ENCODE peak calls at places on chromosomes 12 and 14, in six cellular contexts. V, J, Q, D, N and T are unnamed samples.

GRCh38 chr14:99245541-99246511 is 26.2 kb downstream of the BCL11B start:
- DNase-seq in D (no peak), N (no peak), V (no peak), Q (peak), J (no peak), T (peak)

GRCh38 chr12:128818065-128819022 is 5.4 kb downstream of the SLC15A4 start:
- DNase-seq in D (no peak), V (no peak), N (no peak), Q (no peak), J (no peak), T (no peak)

GRCh38 chr12:76820888-76821482 is 57.1 kb downstream of the ZDHHC17 start:
- DNase-seq in Q (peak), N (no peak), J (no peak), V (peak), D (no peak), T (no peak)

GRCh38 chr12:61956545-61956944 is 303.7 kb upstream of the USP15 start:
- DNase-seq in V (no peak), J (no peak), D (no peak), Q (no peak), N (no peak), T (no peak)

GRCh38 chr12:6730169-6730568 is 6.3 kb downstream of the COPS7A start:
- DNase-seq in J (no peak), Q (peak), D (no peak), V (no peak), N (no peak), T (no peak)

GRCh38 chr12:94941440-94941862 is 62.0 kb downstream of the NDUFA12 start:
- DNase-seq in Q (no peak), N (peak), V (no peak), D (no peak), J (no peak), T (no peak)

GRCh38 chr14:99560946-99561683 is 42.9 kb downstream of the CCDC85C start:
- DNase-seq in D (no peak), V (peak), J (no peak), N (no peak), Q (no peak), T (no peak)

GRCh38 chr12:52160200-52160599 is 31.6 kb downstream of the KRT80 start:
- DNase-seq in V (no peak), D (no peak), Q (no peak), J (no peak), N (no peak), T (no peak)

GRCh38 chr14:61269321-61270083 is 11.6 kb downstream of the TMEM30B start:
- DNase-seq in D (no peak), J (peak), N (peak), V (peak), Q (peak), T (peak)

GRCh38 chr12:82687020-82687951 is 580 bp downstream of the TMTC2 start:
- DNase-seq in Q (peak), J (no peak), V (peak), D (peak), N (peak), T (no peak)

GRCh38 chr14:39946796-39947195 is 514.6 kb upstream of the FBXO33 start:
- DNase-seq in D (no peak), Q (peak), J (no peak), N (no peak), V (no peak), T (no peak)

GRCh38 chr12:25518512-25518911 is 34.6 kb downstream of the LMNTD1 start:
- DNase-seq in J (no peak), Q (no peak), D (no peak), N (no peak), V (no peak), T (no peak)

GRCh38 chr12:59097876-59098275 is 177.6 kb upstream of the LRIG3 start:
- DNase-seq in Q (no peak), V (no peak), D (no peak), J (no peak), N (no peak), T (no peak)

GRCh38 chr12:100656806-100657205 is 83.3 kb downstream of the GAS2L3 start:
- DNase-seq in V (no peak), Q (no peak), J (no peak), D (no peak), N (no peak), T (no peak)

GRCh38 chr14:68574461-68574860 is 218.4 kb downstream of the ZFP36L1 start:
- DNase-seq in D (no peak), Q (no peak), V (no peak), J (no peak), N (no peak), T (no peak)

GRCh38 chr14:66426451-66426850 is 59.7 kb upstream of the CCDC196 start:
- DNase-seq in J (no peak), V (no peak), D (no peak), N (no peak), Q (no peak), T (no peak)

GRCh38 chr12:27873010-27873409 is 93.0 kb upstream of the MANSC4 start:
- DNase-seq in N (no peak), J (no peak), Q (no peak), V (no peak), D (no peak), T (no peak)

GRCh38 chr14:36591482-36591881 is 9.1 kb upstream of the NKX2-8 start:
- DNase-seq in D (no peak), Q (no peak), J (no peak), V (no peak), N (no peak), T (no peak)

GRCh38 chr12:53623986-53624385 is 2.2 kb downstream of the ATF7 start:
- DNase-seq in N (no peak), J (no peak), Q (no peak), V (peak), D (no peak), T (no peak)

GRCh38 chr14:53509227-53509822 is 356.2 kb upstream of the DDHD1 start:
- DNase-seq in Q (no peak), J (peak), D (no peak), N (peak), V (peak), T (no peak)

GRCh38 chr14:75959031-75959430 is 22.8 kb downstream of the TGFB3 start:
- DNase-seq in J (no peak), N (no peak), D (no peak), V (no peak), Q (no peak), T (peak)

GRCh38 chr12:124603143-124603542 is 35.7 kb upstream of the NCOR2 start:
- DNase-seq in Q (no peak), J (no peak), N (no peak), V (peak), D (no peak), T (no peak)

GRCh38 chr12:124601699-124602098 is 34.3 kb upstream of the NCOR2 start:
- DNase-seq in N (no peak), D (no peak), J (no peak), Q (no peak), V (no peak), T (no peak)

GRCh38 chr12:124605869-124606774 is 38.7 kb upstream of the NCOR2 start:
- DNase-seq in J (no peak), D (no peak), Q (no peak), V (no peak), N (no peak), T (no peak)

GRCh38 chr12:124605150-124605549 is 37.7 kb upstream of the NCOR2 start:
- DNase-seq in D (no peak), Q (no peak), J (no peak), V (no peak), N (no peak), T (no peak)

GRCh38 chr12:124603910-124604775 is 36.7 kb upstream of the NCOR2 start:
- DNase-seq in Q (no peak), N (no peak), V (no peak), D (no peak), J (no peak), T (no peak)
- TF ChIP-seq CTCF in Q (no peak), N (no peak), V (no peak), D (no peak), J (no peak), T (no peak)

GRCh38 chr12:49060237-49061156 is at the start of gene KMT2D:
- DNase-seq in N (peak), D (peak), Q (peak), J (peak), V (peak), T (peak)
- TF ChIP-seq CTCF in N (peak), D (peak), Q (peak), J (peak), V (no peak), T (peak)

GRCh38 chr12:79935021-79935623 is at the start of gene PPP1R12A:
- DNase-seq in D (peak), Q (peak), J (peak), N (peak), V (peak), T (peak)

GRCh38 chr12:79935624-79936040 is 735 bp upstream of the PPP1R12A start:
- DNase-seq in Q (peak), D (no peak), N (no peak), V (no peak), J (no peak), T (no peak)

GRCh38 chr12:79936670-79937069 is 1.8 kb upstream of the PPP1R12A start:
- DNase-seq in V (no peak), Q (no peak), N (no peak), D (no peak), J (no peak), T (no peak)

GRCh38 chr12:79938843-79939242 is 3.9 kb upstream of the PPP1R12A start:
- DNase-seq in V (no peak), N (no peak), J (no peak), Q (no peak), D (no peak), T (no peak)

DNA sequence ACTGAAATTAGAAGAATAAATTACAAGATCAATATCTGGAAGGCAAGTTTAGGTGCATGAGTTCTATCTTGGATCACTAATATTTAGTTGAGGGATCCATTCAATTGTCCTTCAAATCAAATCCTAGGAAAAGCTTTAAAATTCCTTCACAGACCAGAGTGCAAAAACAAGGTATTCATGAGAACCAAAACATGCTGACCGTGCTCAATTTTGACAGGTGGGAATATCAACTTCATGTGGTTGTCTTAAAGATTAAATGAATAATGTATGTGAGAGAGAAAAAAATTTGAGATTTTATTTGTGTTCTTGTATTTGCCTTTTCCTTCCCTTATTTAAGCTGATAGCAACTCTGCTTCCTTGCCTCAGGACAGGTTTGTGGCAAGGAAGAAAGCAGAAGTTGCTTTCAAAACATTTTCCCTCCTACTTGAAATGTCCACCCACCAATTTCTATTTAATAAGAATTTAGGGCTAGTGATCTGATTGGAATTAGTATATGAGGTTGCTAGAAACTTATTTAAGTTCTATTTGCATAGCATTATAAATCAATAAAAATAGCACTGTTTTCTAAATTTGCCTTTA is 4.9 kb upstream of the PPP1R12A start:
- DNase-seq in J (no peak), N (no peak), D (no peak), Q (no peak), V (no peak), T (no peak)
- TF ChIP-seq CTCF in J (no peak), N (no peak), D (no peak), Q (no peak), V (no peak), T (no peak)

GRCh38 chr12:98416845-98417244 is 98.5 kb upstream of the TMPO start:
- DNase-seq in J (no peak), V (no peak), Q (peak), N (no peak), D (no peak), T (no peak)
- TF ChIP-seq CTCF in J (peak), V (peak), Q (peak), N (no peak), D (peak), T (peak)

DNA sequence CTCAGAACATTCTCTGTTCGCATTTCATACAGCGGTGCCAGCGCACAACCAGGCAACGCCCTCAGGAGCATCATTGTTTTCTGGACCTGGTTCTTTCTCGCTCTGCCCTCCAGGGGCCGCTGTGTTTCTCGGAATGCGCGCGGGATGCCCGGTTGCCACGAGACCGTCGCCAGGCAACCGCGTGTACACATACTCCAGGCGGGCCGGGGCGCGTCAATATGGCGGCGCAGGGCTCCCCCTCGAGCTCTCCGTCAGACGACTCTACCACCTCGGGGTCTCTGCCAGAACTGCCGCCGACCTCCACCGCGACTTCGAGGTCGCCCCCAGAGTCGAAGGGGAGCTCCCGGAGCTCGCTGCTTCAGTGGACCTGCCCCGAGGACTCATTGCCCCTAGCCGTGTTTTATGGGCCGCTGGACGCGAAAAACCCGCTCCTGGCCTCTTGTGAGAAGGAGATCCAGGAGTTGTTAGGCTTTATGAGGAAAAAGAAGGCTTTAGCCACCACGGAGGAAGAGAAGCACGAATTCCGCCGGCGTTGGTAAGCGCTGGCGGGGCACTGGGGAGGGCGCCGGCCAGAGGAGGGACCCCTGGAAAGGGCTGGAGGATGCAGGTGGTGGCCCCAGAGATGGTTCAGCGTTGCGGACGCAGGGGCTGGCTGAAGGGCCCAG is at the start of gene CFAP54:
- DNase-seq in Q (peak), V (peak), N (peak), J (peak), D (peak), T (peak)
- TF ChIP-seq CTCF in Q (peak), V (peak), N (peak), J (peak), D (peak), T (peak)

GRCh38 chr14:64725879-64726584 is 21.8 kb downstream of the PLEKHG3 start:
- DNase-seq in V (no peak), D (no peak), J (no peak), N (no peak), Q (peak), T (no peak)
- TF ChIP-seq CTCF in V (no peak), D (no peak), J (no peak), N (no peak), Q (peak), T (no peak)

GRCh38 chr12:124298685-124299410 is 4.0 kb downstream of the RFLNA start:
- DNase-seq in D (no peak), Q (no peak), J (no peak), V (no peak), N (no peak), T (no peak)
- TF ChIP-seq CTCF in D (no peak), Q (no peak), J (no peak), V (no peak), N (no peak), T (no peak)

GRCh38 chr12:106985479-106985878 is 1.5 kb downstream of the MTERF2 start:
- DNase-seq in V (no peak), J (no peak), Q (no peak), D (no peak), N (no peak), T (no peak)
- TF ChIP-seq CTCF in V (no peak), J (no peak), Q (no peak), D (no peak), N (no peak), T (no peak)